ENCODE peak calls at places on chromosomes 7 and 10, in six cellular contexts. One of them, this sample, is unnamed.

GRCh38 chr10:7950981-7951847 is 103.3 kb upstream of the GATA3 start:
- DNase-seq in psoas muscle: no peak
- DNase-seq in GM12865: no peak
- DNase-seq in transverse colon: no peak
- DNase-seq in fibroblast of mammary gland: peak
- DNase-seq in AG04450: peak
- DNase-seq in this sample: no peak

GRCh38 chr7:139687980-139688632 is 89.7 kb downstream of the HIPK2 start:
- DNase-seq in psoas muscle: no peak
- DNase-seq in GM12865: peak
- DNase-seq in transverse colon: no peak
- DNase-seq in fibroblast of mammary gland: peak
- DNase-seq in AG04450: no peak
- DNase-seq in this sample: no peak

GRCh38 chr7:45573199-45573598 is 969 bp upstream of the ADCY1 start:
- DNase-seq in psoas muscle: no peak
- DNase-seq in GM12865: no peak
- DNase-seq in transverse colon: no peak
- DNase-seq in fibroblast of mammary gland: no peak
- DNase-seq in AG04450: no peak
- DNase-seq in this sample: no peak

GRCh38 chr10:11141571-11142091 is 124.0 kb downstream of the CELF2 start:
- DNase-seq in psoas muscle: no peak
- DNase-seq in GM12865: no peak
- DNase-seq in transverse colon: peak
- DNase-seq in fibroblast of mammary gland: no peak
- DNase-seq in AG04450: no peak
- DNase-seq in this sample: no peak

GRCh38 chr10:14399641-14400040 is 68.9 kb upstream of the FRMD4A start:
- DNase-seq in psoas muscle: no peak
- DNase-seq in GM12865: no peak
- DNase-seq in transverse colon: no peak
- DNase-seq in fibroblast of mammary gland: no peak
- DNase-seq in AG04450: no peak
- DNase-seq in this sample: no peak

GRCh38 chr7:18866359-18867036 is 250.9 kb downstream of the TWIST1 start:
- DNase-seq in psoas muscle: peak
- DNase-seq in GM12865: peak
- DNase-seq in transverse colon: peak
- DNase-seq in fibroblast of mammary gland: peak
- DNase-seq in AG04450: peak
- DNase-seq in this sample: peak

GRCh38 chr7:101816499-101817030 is 861 bp upstream of the CUX1 start:
- DNase-seq in psoas muscle: peak
- DNase-seq in GM12865: peak
- DNase-seq in transverse colon: peak
- DNase-seq in fibroblast of mammary gland: peak
- DNase-seq in AG04450: no peak
- DNase-seq in this sample: peak

GRCh38 chr10:36578306-36578705 is 547.1 kb upstream of the ANKRD30A start:
- DNase-seq in psoas muscle: no peak
- DNase-seq in GM12865: no peak
- DNase-seq in transverse colon: no peak
- DNase-seq in fibroblast of mammary gland: peak
- DNase-seq in AG04450: peak
- DNase-seq in this sample: no peak

GRCh38 chr7:86190347-86190746 is 453.4 kb upstream of the GRM3 start:
- DNase-seq in psoas muscle: no peak
- DNase-seq in GM12865: no peak
- DNase-seq in transverse colon: no peak
- DNase-seq in fibroblast of mammary gland: no peak
- DNase-seq in AG04450: no peak
- DNase-seq in this sample: no peak

GRCh38 chr10:126459878-126460481 is 71.7 kb upstream of the ADAM12 start:
- DNase-seq in psoas muscle: no peak
- DNase-seq in GM12865: no peak
- DNase-seq in transverse colon: no peak
- DNase-seq in fibroblast of mammary gland: peak
- DNase-seq in AG04450: peak
- DNase-seq in this sample: no peak

GRCh38 chr7:158407581-158408331 is 179.9 kb downstream of the PTPRN2 start:
- DNase-seq in psoas muscle: no peak
- DNase-seq in GM12865: no peak
- DNase-seq in transverse colon: no peak
- DNase-seq in fibroblast of mammary gland: peak
- DNase-seq in AG04450: no peak
- DNase-seq in this sample: peak

GRCh38 chr7:30142710-30143109 is 7.9 kb downstream of the MTURN start:
- DNase-seq in psoas muscle: peak
- DNase-seq in GM12865: no peak
- DNase-seq in transverse colon: peak
- DNase-seq in fibroblast of mammary gland: peak
- DNase-seq in AG04450: no peak
- DNase-seq in this sample: no peak

GRCh38 chr7:43391518-43391917 is 191.4 kb upstream of the STK17A start:
- DNase-seq in psoas muscle: no peak
- DNase-seq in GM12865: no peak
- DNase-seq in transverse colon: no peak
- DNase-seq in fibroblast of mammary gland: no peak
- DNase-seq in AG04450: no peak
- DNase-seq in this sample: no peak

GRCh38 chr10:122504551-122504950 is 43.2 kb downstream of the HTRA1 start:
- DNase-seq in psoas muscle: peak
- DNase-seq in GM12865: no peak
- DNase-seq in transverse colon: peak
- DNase-seq in fibroblast of mammary gland: peak
- DNase-seq in AG04450: peak
- DNase-seq in this sample: no peak

GRCh38 chr10:77576007-77576367 is 61.6 kb downstream of the KCNMA1 start:
- DNase-seq in psoas muscle: no peak
- DNase-seq in GM12865: no peak
- DNase-seq in transverse colon: no peak
- DNase-seq in fibroblast of mammary gland: no peak
- DNase-seq in AG04450: no peak
- DNase-seq in this sample: no peak

GRCh38 chr10:123043409-123043925 is 34.7 kb downstream of the ACADSB start:
- DNase-seq in psoas muscle: no peak
- DNase-seq in GM12865: peak
- DNase-seq in transverse colon: peak
- DNase-seq in fibroblast of mammary gland: peak
- DNase-seq in AG04450: peak
- DNase-seq in this sample: peak

GRCh38 chr10:48608279-48608681 is 3.4 kb upstream of the ARHGAP22 start:
- DNase-seq in psoas muscle: no peak
- DNase-seq in GM12865: peak
- DNase-seq in transverse colon: peak
- DNase-seq in fibroblast of mammary gland: peak
- DNase-seq in AG04450: no peak
- DNase-seq in this sample: peak

GRCh38 chr10:69088471-69088769 is 517 bp downstream of the SRGN start:
- DNase-seq in psoas muscle: no peak
- DNase-seq in GM12865: peak
- DNase-seq in transverse colon: no peak
- DNase-seq in fibroblast of mammary gland: no peak
- DNase-seq in AG04450: no peak
- DNase-seq in this sample: no peak

GRCh38 chr10:4512557-4513286 is 313.3 kb upstream of the AKR1E2 start:
- DNase-seq in psoas muscle: no peak
- DNase-seq in GM12865: peak
- DNase-seq in transverse colon: peak
- DNase-seq in fibroblast of mammary gland: peak
- DNase-seq in AG04450: peak
- DNase-seq in this sample: no peak

GRCh38 chr10:93916257-93917063 is 22.7 kb downstream of the SLC35G1 start:
- DNase-seq in psoas muscle: no peak
- DNase-seq in GM12865: no peak
- DNase-seq in transverse colon: no peak
- DNase-seq in fibroblast of mammary gland: peak
- DNase-seq in AG04450: peak
- DNase-seq in this sample: no peak
- TF ChIP-seq CTCF in psoas muscle: peak
- TF ChIP-seq CTCF in GM12865: peak
- TF ChIP-seq CTCF in transverse colon: peak
- TF ChIP-seq CTCF in fibroblast of mammary gland: peak
- TF ChIP-seq CTCF in AG04450: peak
- TF ChIP-seq CTCF in this sample: peak

DNA sequence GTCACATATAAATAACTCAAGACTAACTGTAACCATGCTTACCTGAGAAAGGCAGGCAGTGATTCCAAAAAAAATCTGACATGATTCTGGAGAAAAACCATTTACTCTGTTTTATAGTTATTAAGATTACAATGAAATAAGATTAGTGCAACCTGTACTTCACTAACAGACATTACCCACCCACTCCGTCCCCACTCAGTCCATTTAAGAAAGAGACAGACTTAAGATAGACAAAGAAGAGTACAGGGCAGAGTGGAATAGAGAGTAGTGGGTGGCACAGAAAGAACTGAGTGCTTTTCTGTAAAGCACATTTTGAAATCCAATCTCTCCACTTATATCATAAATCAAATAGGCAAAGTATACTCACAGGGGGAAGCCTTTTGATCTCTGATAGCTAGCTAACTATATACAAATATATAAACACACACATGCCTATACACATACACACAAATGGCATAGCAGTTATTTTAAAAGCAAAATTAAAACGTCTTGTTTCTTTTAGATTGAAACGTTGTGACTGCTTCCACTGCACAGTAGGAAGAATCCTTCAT is 11.9 kb downstream of the PAXIP1 start:
- DNase-seq in psoas muscle: no peak
- DNase-seq in GM12865: no peak
- DNase-seq in transverse colon: no peak
- DNase-seq in fibroblast of mammary gland: no peak
- DNase-seq in AG04450: no peak
- DNase-seq in this sample: no peak
- TF ChIP-seq CTCF in psoas muscle: no peak
- TF ChIP-seq CTCF in GM12865: no peak
- TF ChIP-seq CTCF in transverse colon: no peak
- TF ChIP-seq CTCF in fibroblast of mammary gland: no peak
- TF ChIP-seq CTCF in AG04450: no peak
- TF ChIP-seq CTCF in this sample: no peak

DNA sequence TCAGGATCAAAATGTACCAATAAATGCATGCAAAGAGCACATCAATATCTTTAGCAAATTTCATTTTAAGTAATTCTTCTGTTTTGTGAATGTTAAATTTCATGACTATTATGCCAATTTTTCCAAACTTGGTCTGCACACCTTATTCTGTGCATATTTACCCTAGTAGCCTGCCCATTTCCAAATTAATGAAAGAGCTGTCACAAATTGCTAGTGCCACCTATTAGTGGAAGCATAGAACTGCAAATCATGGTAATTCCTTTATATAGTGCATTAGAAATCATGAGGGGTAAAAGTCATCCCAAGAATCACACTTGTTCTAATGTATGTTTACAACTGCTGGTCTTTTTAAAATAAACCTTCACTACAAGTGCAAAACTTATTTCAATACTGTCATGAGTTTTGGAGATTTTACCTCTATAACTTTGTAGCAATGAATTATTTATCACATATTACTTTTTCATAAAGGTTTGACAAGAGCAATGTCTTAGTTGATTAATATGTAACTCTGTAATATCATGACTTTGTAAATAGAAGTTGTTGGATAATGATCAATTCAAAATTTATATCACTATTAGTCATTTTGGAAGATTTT is 5.7 kb downstream of the SEMA3A start:
- DNase-seq in psoas muscle: no peak
- DNase-seq in GM12865: no peak
- DNase-seq in transverse colon: no peak
- DNase-seq in fibroblast of mammary gland: no peak
- DNase-seq in AG04450: no peak
- DNase-seq in this sample: no peak
- TF ChIP-seq CTCF in psoas muscle: no peak
- TF ChIP-seq CTCF in GM12865: peak
- TF ChIP-seq CTCF in transverse colon: peak
- TF ChIP-seq CTCF in fibroblast of mammary gland: peak
- TF ChIP-seq CTCF in AG04450: peak
- TF ChIP-seq CTCF in this sample: peak

DNA sequence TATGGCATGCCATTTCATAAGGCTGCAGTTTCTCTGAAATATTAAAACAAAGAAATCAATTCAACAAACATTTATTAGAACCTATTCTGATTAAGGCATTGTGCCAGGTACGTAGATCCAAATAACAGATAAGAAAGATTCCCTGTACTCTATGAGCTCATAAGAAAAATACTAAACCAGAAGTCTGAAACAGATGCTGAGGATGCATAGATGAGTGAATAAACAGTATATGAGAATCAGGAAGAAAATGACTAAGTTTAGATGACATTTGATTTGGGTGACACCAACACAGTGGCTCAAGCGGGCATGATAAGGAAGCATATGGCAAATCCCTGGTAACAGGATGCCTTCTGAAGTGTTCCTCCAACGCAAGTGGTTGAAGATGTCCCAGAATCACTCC is 477.2 kb downstream of the PARD3 start:
- DNase-seq in psoas muscle: no peak
- DNase-seq in GM12865: no peak
- DNase-seq in transverse colon: no peak
- DNase-seq in fibroblast of mammary gland: no peak
- DNase-seq in AG04450: no peak
- DNase-seq in this sample: no peak
- TF ChIP-seq CTCF in psoas muscle: no peak
- TF ChIP-seq CTCF in GM12865: no peak
- TF ChIP-seq CTCF in transverse colon: no peak
- TF ChIP-seq CTCF in fibroblast of mammary gland: no peak
- TF ChIP-seq CTCF in AG04450: no peak
- TF ChIP-seq CTCF in this sample: no peak

DNA sequence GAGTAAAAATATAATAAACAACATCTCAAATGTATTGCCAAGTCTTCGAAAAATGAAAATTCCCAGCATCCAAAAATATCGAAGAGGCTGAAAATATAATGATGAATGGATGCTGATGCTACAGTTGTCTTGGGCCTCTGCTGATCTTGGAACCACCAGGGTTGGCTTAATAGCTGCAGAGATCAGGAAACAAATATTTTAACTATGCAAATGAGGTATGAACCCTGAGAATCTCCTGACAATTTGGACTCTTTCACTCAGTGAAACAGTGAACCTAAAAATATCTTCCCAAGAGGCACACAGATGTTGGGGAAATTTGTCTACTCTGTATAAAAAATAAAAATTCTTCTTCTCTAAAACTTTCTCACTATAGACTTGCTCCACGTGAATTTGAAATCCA is 97.7 kb upstream of the EGFR start:
- DNase-seq in psoas muscle: no peak
- DNase-seq in GM12865: no peak
- DNase-seq in transverse colon: no peak
- DNase-seq in fibroblast of mammary gland: no peak
- DNase-seq in AG04450: no peak
- DNase-seq in this sample: no peak
- TF ChIP-seq CTCF in psoas muscle: no peak
- TF ChIP-seq CTCF in GM12865: no peak
- TF ChIP-seq CTCF in transverse colon: no peak
- TF ChIP-seq CTCF in fibroblast of mammary gland: no peak
- TF ChIP-seq CTCF in AG04450: no peak
- TF ChIP-seq CTCF in this sample: no peak